ENCODE peak calls at places on chromosome 14, in nine cellular contexts. One of them, this sample, is unnamed.

GRCh38 chr14:101150010-101150409 is 246.5 kb upstream of the RTL1 start:
- DNase-seq in tibial artery: no peak
- DNase-seq in cardiac muscle cell: no peak
- DNase-seq in skeletal muscle cell: no peak
- DNase-seq in SJSA1: no peak
- DNase-seq in adrenal gland: no peak
- DNase-seq in HFF-Myc: no peak
- DNase-seq in fibroblast of villous mesenchyme: no peak
- DNase-seq in heart right ventricle: no peak
- DNase-seq in this sample: no peak

GRCh38 chr14:82537831-82538230 is 1004.2 kb upstream of the SEL1L start:
- DNase-seq in skeletal muscle cell: no peak
- DNase-seq in SJSA1: no peak
- DNase-seq in HFF-Myc: no peak
- DNase-seq in adrenal gland: no peak
- DNase-seq in heart right ventricle: no peak
- DNase-seq in fibroblast of villous mesenchyme: no peak
- DNase-seq in cardiac muscle cell: no peak
- DNase-seq in tibial artery: no peak
- DNase-seq in this sample: no peak

GRCh38 chr14:77142289-77142814 is 761 bp upstream of the ZDHHC22 start:
- DNase-seq in SJSA1: no peak
- DNase-seq in tibial artery: no peak
- DNase-seq in skeletal muscle cell: no peak
- DNase-seq in cardiac muscle cell: no peak
- DNase-seq in fibroblast of villous mesenchyme: no peak
- DNase-seq in adrenal gland: no peak
- DNase-seq in HFF-Myc: no peak
- DNase-seq in heart right ventricle: no peak
- DNase-seq in this sample: no peak

GRCh38 chr14:32932921-32933622 is 5.6 kb upstream of the NPAS3 start:
- DNase-seq in SJSA1: no peak
- DNase-seq in fibroblast of villous mesenchyme: no peak
- DNase-seq in cardiac muscle cell: no peak
- DNase-seq in heart right ventricle: peak
- DNase-seq in skeletal muscle cell: no peak
- DNase-seq in HFF-Myc: no peak
- DNase-seq in adrenal gland: no peak
- DNase-seq in tibial artery: peak
- DNase-seq in this sample: no peak

GRCh38 chr14:77707355-77707723 is 484 bp downstream of the ALKBH1 start:
- DNase-seq in cardiac muscle cell: peak
- DNase-seq in HFF-Myc: peak
- DNase-seq in fibroblast of villous mesenchyme: peak
- DNase-seq in skeletal muscle cell: peak
- DNase-seq in heart right ventricle: no peak
- DNase-seq in adrenal gland: peak
- DNase-seq in SJSA1: peak
- DNase-seq in tibial artery: no peak
- DNase-seq in this sample: peak

GRCh38 chr14:30960216-30960615 is 65.2 kb upstream of the AP4S1 start:
- DNase-seq in SJSA1: no peak
- DNase-seq in heart right ventricle: no peak
- DNase-seq in cardiac muscle cell: no peak
- DNase-seq in HFF-Myc: no peak
- DNase-seq in fibroblast of villous mesenchyme: no peak
- DNase-seq in tibial artery: no peak
- DNase-seq in skeletal muscle cell: no peak
- DNase-seq in adrenal gland: no peak
- DNase-seq in this sample: no peak

GRCh38 chr14:43949410-43949809 is 557.7 kb downstream of the FSCB start:
- DNase-seq in HFF-Myc: no peak
- DNase-seq in SJSA1: no peak
- DNase-seq in adrenal gland: no peak
- DNase-seq in tibial artery: no peak
- DNase-seq in skeletal muscle cell: no peak
- DNase-seq in heart right ventricle: no peak
- DNase-seq in cardiac muscle cell: no peak
- DNase-seq in fibroblast of villous mesenchyme: no peak
- DNase-seq in this sample: no peak

GRCh38 chr14:59177229-59177628 is 11.2 kb upstream of the DAAM1 start:
- DNase-seq in tibial artery: no peak
- DNase-seq in fibroblast of villous mesenchyme: no peak
- DNase-seq in SJSA1: no peak
- DNase-seq in cardiac muscle cell: no peak
- DNase-seq in HFF-Myc: no peak
- DNase-seq in skeletal muscle cell: no peak
- DNase-seq in adrenal gland: no peak
- DNase-seq in heart right ventricle: no peak
- DNase-seq in this sample: no peak

GRCh38 chr14:101444116-101444515 is 117.2 kb upstream of the DIO3 start:
- DNase-seq in SJSA1: no peak
- DNase-seq in skeletal muscle cell: peak
- DNase-seq in heart right ventricle: no peak
- DNase-seq in adrenal gland: no peak
- DNase-seq in fibroblast of villous mesenchyme: peak
- DNase-seq in tibial artery: no peak
- DNase-seq in HFF-Myc: no peak
- DNase-seq in cardiac muscle cell: no peak
- DNase-seq in this sample: no peak

GRCh38 chr14:35229495-35230089 is 62.6 kb upstream of the PSMA6 start:
- DNase-seq in skeletal muscle cell: no peak
- DNase-seq in fibroblast of villous mesenchyme: peak
- DNase-seq in tibial artery: no peak
- DNase-seq in heart right ventricle: no peak
- DNase-seq in HFF-Myc: no peak
- DNase-seq in adrenal gland: no peak
- DNase-seq in SJSA1: no peak
- DNase-seq in cardiac muscle cell: peak
- DNase-seq in this sample: no peak

GRCh38 chr14:76924363-76925151 is 98.3 kb downstream of the LRRC74A start:
- DNase-seq in adrenal gland: peak
- DNase-seq in tibial artery: no peak
- DNase-seq in fibroblast of villous mesenchyme: no peak
- DNase-seq in HFF-Myc: no peak
- DNase-seq in SJSA1: no peak
- DNase-seq in cardiac muscle cell: no peak
- DNase-seq in skeletal muscle cell: no peak
- DNase-seq in heart right ventricle: no peak
- DNase-seq in this sample: no peak

DNA sequence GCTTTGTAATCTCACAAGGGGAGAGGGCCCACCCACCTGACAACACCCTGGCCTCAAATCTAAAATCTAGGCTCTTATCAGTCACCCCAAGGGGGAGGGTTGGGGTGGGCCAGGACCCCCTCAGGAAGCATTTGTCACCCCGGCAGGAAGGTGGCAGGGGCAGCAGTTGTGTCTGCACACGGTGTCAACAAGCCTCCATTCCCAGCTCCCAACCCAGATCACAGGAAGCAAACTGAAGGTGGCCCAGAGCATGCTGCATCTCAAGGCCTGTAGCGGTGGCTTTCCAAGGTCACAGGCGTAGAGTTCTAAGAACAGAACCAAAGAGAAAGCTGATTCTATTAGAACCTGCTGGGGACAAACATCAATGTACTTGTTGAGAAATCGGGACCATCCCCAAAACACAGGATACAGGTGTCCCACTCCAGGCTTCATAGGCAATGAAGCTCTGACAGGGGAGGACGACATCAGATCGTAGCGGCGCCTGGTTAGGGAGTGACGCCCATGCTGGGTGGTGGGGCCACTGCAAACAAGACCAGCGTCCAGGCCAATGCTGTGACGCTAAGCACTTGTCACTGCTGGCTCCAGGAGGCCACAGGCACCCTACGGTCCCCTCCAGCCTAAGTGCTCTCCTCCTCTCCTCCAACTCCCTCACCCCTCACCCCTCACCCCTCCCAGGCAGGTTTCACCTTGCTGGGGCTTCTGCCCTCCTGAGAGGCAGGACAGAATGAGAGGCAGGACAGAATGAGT is 52.9 kb downstream of the CCDC88C start:
- DNase-seq in HFF-Myc: no peak
- DNase-seq in skeletal muscle cell: no peak
- DNase-seq in fibroblast of villous mesenchyme: no peak
- DNase-seq in adrenal gland: no peak
- DNase-seq in heart right ventricle: no peak
- DNase-seq in cardiac muscle cell: no peak
- DNase-seq in SJSA1: no peak
- DNase-seq in tibial artery: no peak
- DNase-seq in this sample: no peak
- H3K4me3 ChIP-seq in HFF-Myc: no peak
- H3K4me3 ChIP-seq in skeletal muscle cell: no peak
- H3K4me3 ChIP-seq in fibroblast of villous mesenchyme: no peak
- H3K4me3 ChIP-seq in adrenal gland: no peak
- H3K4me3 ChIP-seq in heart right ventricle: no peak
- H3K4me3 ChIP-seq in cardiac muscle cell: no peak
- H3K4me3 ChIP-seq in SJSA1: no peak
- H3K4me3 ChIP-seq in tibial artery: no peak
- H3K4me3 ChIP-seq in this sample: no peak

GRCh38 chr14:56797003-56797568 is 13.2 kb downstream of the OTX2 start:
- DNase-seq in fibroblast of villous mesenchyme: no peak
- DNase-seq in skeletal muscle cell: no peak
- DNase-seq in tibial artery: no peak
- DNase-seq in cardiac muscle cell: no peak
- DNase-seq in adrenal gland: no peak
- DNase-seq in SJSA1: no peak
- DNase-seq in heart right ventricle: no peak
- DNase-seq in HFF-Myc: no peak
- DNase-seq in this sample: no peak
- H3K4me3 ChIP-seq in fibroblast of villous mesenchyme: no peak
- H3K4me3 ChIP-seq in skeletal muscle cell: no peak
- H3K4me3 ChIP-seq in tibial artery: no peak
- H3K4me3 ChIP-seq in cardiac muscle cell: no peak
- H3K4me3 ChIP-seq in adrenal gland: no peak
- H3K4me3 ChIP-seq in SJSA1: no peak
- H3K4me3 ChIP-seq in heart right ventricle: no peak
- H3K4me3 ChIP-seq in HFF-Myc: no peak
- H3K4me3 ChIP-seq in this sample: no peak

GRCh38 chr14:61074852-61075251 is 93.8 kb downstream of the SLC38A6 start:
- DNase-seq in skeletal muscle cell: no peak
- DNase-seq in HFF-Myc: no peak
- DNase-seq in SJSA1: no peak
- DNase-seq in fibroblast of villous mesenchyme: no peak
- DNase-seq in heart right ventricle: no peak
- DNase-seq in cardiac muscle cell: no peak
- DNase-seq in tibial artery: no peak
- DNase-seq in adrenal gland: no peak
- DNase-seq in this sample: no peak

GRCh38 chr14:61076531-61076930 is 95.5 kb downstream of the SLC38A6 start:
- DNase-seq in cardiac muscle cell: peak
- DNase-seq in fibroblast of villous mesenchyme: no peak
- DNase-seq in SJSA1: no peak
- DNase-seq in HFF-Myc: no peak
- DNase-seq in skeletal muscle cell: no peak
- DNase-seq in heart right ventricle: no peak
- DNase-seq in tibial artery: no peak
- DNase-seq in adrenal gland: no peak
- DNase-seq in this sample: no peak

GRCh38 chr14:61077437-61077836 is 96.4 kb downstream of the SLC38A6 start:
- DNase-seq in tibial artery: no peak
- DNase-seq in SJSA1: no peak
- DNase-seq in heart right ventricle: no peak
- DNase-seq in fibroblast of villous mesenchyme: no peak
- DNase-seq in skeletal muscle cell: no peak
- DNase-seq in cardiac muscle cell: no peak
- DNase-seq in adrenal gland: no peak
- DNase-seq in HFF-Myc: no peak
- DNase-seq in this sample: no peak

GRCh38 chr14:61077946-61078738 is 97.1 kb downstream of the SLC38A6 start:
- DNase-seq in heart right ventricle: no peak
- DNase-seq in HFF-Myc: no peak
- DNase-seq in SJSA1: no peak
- DNase-seq in fibroblast of villous mesenchyme: no peak
- DNase-seq in tibial artery: no peak
- DNase-seq in cardiac muscle cell: no peak
- DNase-seq in skeletal muscle cell: no peak
- DNase-seq in adrenal gland: no peak
- DNase-seq in this sample: no peak

GRCh38 chr14:61080591-61081010 is 99.6 kb downstream of the SLC38A6 start:
- DNase-seq in adrenal gland: no peak
- DNase-seq in heart right ventricle: no peak
- DNase-seq in cardiac muscle cell: no peak
- DNase-seq in fibroblast of villous mesenchyme: peak
- DNase-seq in tibial artery: no peak
- DNase-seq in SJSA1: peak
- DNase-seq in skeletal muscle cell: peak
- DNase-seq in HFF-Myc: peak
- DNase-seq in this sample: peak
- H3K4me3 ChIP-seq in adrenal gland: no peak
- H3K4me3 ChIP-seq in heart right ventricle: no peak
- H3K4me3 ChIP-seq in cardiac muscle cell: no peak
- H3K4me3 ChIP-seq in fibroblast of villous mesenchyme: no peak
- H3K4me3 ChIP-seq in tibial artery: no peak
- H3K4me3 ChIP-seq in SJSA1: no peak
- H3K4me3 ChIP-seq in skeletal muscle cell: no peak
- H3K4me3 ChIP-seq in HFF-Myc: no peak
- H3K4me3 ChIP-seq in this sample: no peak

DNA sequence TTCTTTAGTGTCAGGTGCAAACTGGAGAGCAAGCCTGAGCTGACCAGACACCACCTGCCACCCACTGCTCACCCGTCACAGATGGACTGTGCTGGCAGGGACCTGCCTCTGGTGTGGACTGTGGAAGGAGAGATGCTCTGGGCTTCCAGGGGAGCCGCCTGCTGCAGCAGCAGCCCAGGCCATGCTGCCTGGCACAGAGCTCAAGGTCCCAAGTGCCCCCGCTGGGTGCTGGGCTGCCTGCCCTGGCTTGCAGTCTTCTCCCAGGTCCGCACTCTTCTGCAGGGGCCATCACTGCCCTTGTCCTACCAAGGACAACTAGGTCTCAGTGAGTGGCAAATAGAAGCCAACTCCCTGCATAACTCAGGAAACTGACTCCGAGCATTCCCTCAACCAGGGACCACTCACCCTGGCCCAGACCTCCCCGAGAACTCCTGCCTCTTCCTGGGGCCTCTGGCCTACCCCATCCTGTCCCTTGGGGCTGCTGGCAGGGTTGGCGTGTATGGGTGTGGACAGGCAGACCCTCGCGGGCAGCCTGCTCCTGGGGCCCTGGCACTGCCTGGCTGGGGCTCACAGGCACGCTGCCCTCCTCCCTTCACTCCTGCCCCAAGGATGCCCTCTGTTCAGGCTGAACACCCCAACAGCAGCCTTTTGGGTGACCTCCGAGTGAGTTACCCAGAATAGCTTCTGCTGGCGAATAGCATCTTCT is 9.3 kb downstream of the AMN start:
- DNase-seq in heart right ventricle: no peak
- DNase-seq in adrenal gland: no peak
- DNase-seq in fibroblast of villous mesenchyme: no peak
- DNase-seq in cardiac muscle cell: no peak
- DNase-seq in tibial artery: no peak
- DNase-seq in SJSA1: no peak
- DNase-seq in skeletal muscle cell: no peak
- DNase-seq in HFF-Myc: no peak
- DNase-seq in this sample: no peak
- H3K4me3 ChIP-seq in heart right ventricle: no peak
- H3K4me3 ChIP-seq in adrenal gland: no peak
- H3K4me3 ChIP-seq in fibroblast of villous mesenchyme: no peak
- H3K4me3 ChIP-seq in cardiac muscle cell: no peak
- H3K4me3 ChIP-seq in tibial artery: no peak
- H3K4me3 ChIP-seq in SJSA1: no peak
- H3K4me3 ChIP-seq in skeletal muscle cell: no peak
- H3K4me3 ChIP-seq in HFF-Myc: no peak
- H3K4me3 ChIP-seq in this sample: no peak

This sample was measured in astrocyte of the cerebellum.